ENCODE peak calls at places on chromosomes 6 and 20, in five cellular contexts. J is HCT116, F is A549, R is HepG2, H is GM12878. L is an unnamed sample.

GRCh38 chr6:103122766-103123601 is 1729.5 kb downstream of the GRIK2 start:
- DNase-seq in R (peak; percentile 44), H (no peak), F (no peak), J (peak; percentile 69), L (peak; percentile 0)

GRCh38 chr20:47392015-47392720 is 35.7 kb upstream of the ZMYND8 start:
- DNase-seq in R (peak; percentile 71), J (peak; percentile 81), H (no peak), F (peak; percentile 83), L (peak; percentile 97)

GRCh38 chr6:134436281-134436815 is 118.4 kb upstream of the SGK1 start:
- DNase-seq in J (peak; percentile 75), F (peak; percentile 82), H (peak; percentile 57), R (peak; percentile 41), L (peak; percentile 99)

GRCh38 chr6:148565931-148566663 is 180.7 kb upstream of the UST start:
- DNase-seq in H (no peak), F (no peak), R (no peak), J (peak; percentile 13), L (peak; percentile 97)

GRCh38 chr6:118705799-118706481 is 54.5 kb upstream of the CEP85L start:
- DNase-seq in H (peak; percentile 30), R (no peak), F (no peak), J (no peak), L (peak; percentile 36)

GRCh38 chr6:41252401-41252800 is 24.3 kb downstream of the TREML4 start:
- DNase-seq in R (no peak), F (no peak), H (no peak), J (no peak), L (no peak)

GRCh38 chr6:84282566-84282965 is 55.1 kb upstream of the CEP162 start:
- DNase-seq in F (no peak), H (no peak), R (no peak), J (no peak), L (peak; percentile 1)

GRCh38 chr6:16570946-16571345 is 190.3 kb downstream of the ATXN1 start:
- DNase-seq in J (no peak), R (no peak), H (no peak), F (no peak), L (no peak)

GRCh38 chr20:58173930-58174707 is 54.3 kb downstream of the ANKRD60 start:
- DNase-seq in F (no peak), J (no peak), H (no peak), R (no peak), L (no peak)

GRCh38 chr20:2080532-2081224 is 20.9 kb upstream of the STK35 start:
- DNase-seq in F (no peak), R (peak; percentile 69), H (no peak), J (no peak), L (no peak)

GRCh38 chr20:56393133-56393472 is 658 bp downstream of the CSTF1 start:
- DNase-seq in R (no peak), F (no peak), J (no peak), H (no peak), L (no peak)

GRCh38 chr20:3101737-3102574 is 17.4 kb upstream of the AVP start:
- DNase-seq in F (no peak), J (no peak), H (peak; percentile 5), R (no peak), L (no peak)
- TF ChIP-seq CEBPB in F (no peak), J (no peak), H (no peak), R (no peak), L (no peak)

GRCh38 chr6:67735623-67736022 is 899.5 kb upstream of the ADGRB3 start:
- DNase-seq in H (no peak), F (no peak), J (no peak), R (no peak), L (no peak)

GRCh38 chr6:67736816-67737215 is 898.3 kb upstream of the ADGRB3 start:
- DNase-seq in J (no peak), H (no peak), F (no peak), R (no peak), L (no peak)

DNA sequence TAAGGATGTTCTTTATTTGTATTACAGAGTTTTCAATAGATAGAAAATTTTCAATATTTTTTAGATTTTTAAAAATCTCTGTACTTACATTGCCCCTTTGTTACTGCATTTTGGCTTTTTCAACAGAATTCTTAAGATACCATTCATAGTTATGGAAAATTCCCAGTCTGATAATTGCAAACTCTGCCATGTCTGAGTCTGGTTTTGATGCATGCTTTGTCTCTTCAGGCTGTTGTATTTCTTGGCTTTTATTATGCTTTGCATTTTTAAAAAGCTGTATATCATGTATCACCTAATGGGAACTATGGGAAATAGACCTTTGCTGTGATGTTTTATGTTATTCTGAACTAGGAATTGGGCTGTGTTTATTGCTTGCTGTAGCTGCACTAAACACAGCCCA is 898.9 kb upstream of the ADGRB3 start:
- DNase-seq in R (no peak), F (no peak), H (no peak), J (no peak), L (no peak)
- TF ChIP-seq CEBPB in R (no peak), F (no peak), H (no peak), J (no peak), L (no peak)

GRCh38 chr20:36107881-36108280 is 46.7 kb upstream of the EPB41L1 start:
- DNase-seq in H (no peak), R (peak; percentile 56), F (no peak), J (no peak), L (no peak)

GRCh38 chr20:36106606-36107005 is 47.9 kb upstream of the EPB41L1 start:
- DNase-seq in H (no peak), F (no peak), J (no peak), R (no peak), L (no peak)

GRCh38 chr20:36104856-36105255 is 49.7 kb upstream of the EPB41L1 start:
- DNase-seq in F (no peak), J (no peak), H (no peak), R (no peak), L (no peak)

GRCh38 chr20:36104244-36104643 is 50.3 kb upstream of the EPB41L1 start:
- DNase-seq in H (no peak), J (no peak), R (no peak), F (no peak), L (no peak)

GRCh38 chr20:36105731-36106226 is 48.8 kb upstream of the EPB41L1 start:
- DNase-seq in H (no peak), J (no peak), F (no peak), R (no peak), L (no peak)
- TF ChIP-seq CEBPB in H (no peak), J (no peak), F (no peak), R (no peak), L (no peak)

GRCh38 chr20:36248836-36249235 is 12.6 kb downstream of the AAR2 start:
- DNase-seq in J (no peak), H (no peak), R (no peak), F (no peak), L (no peak)
- TF ChIP-seq CEBPB in J (no peak), H (no peak), R (no peak), F (no peak), L (no peak)

L was measured in IMR-90.